ENCODE peak calls at places on chromosomes 2 and 18, in ten cellular contexts. One of them, this sample, is unnamed.

GRCh38 chr18:69874058-69874457 is 73.6 kb downstream of the CD226 start:
- DNase-seq in pons: no peak
- DNase-seq in NCI-H1105 treated with DMSO at 0.1 percent for 48 hours: no peak
- DNase-seq in ELR: peak
- DNase-seq in H54: no peak
- DNase-seq in hippocampal formation: no peak
- DNase-seq in HTR-8/SVneo: no peak
- DNase-seq in endothelial cell: no peak
- DNase-seq in adipocyte: no peak
- DNase-seq in M059J: peak
- DNase-seq in this sample: no peak

GRCh38 chr18:55833543-55833942 is 245.6 kb upstream of the TCF4 start:
- DNase-seq in pons: no peak
- DNase-seq in NCI-H1105 treated with DMSO at 0.1 percent for 48 hours: no peak
- DNase-seq in ELR: peak
- DNase-seq in H54: peak
- DNase-seq in hippocampal formation: no peak
- DNase-seq in HTR-8/SVneo: peak
- DNase-seq in endothelial cell: no peak
- DNase-seq in adipocyte: peak
- DNase-seq in M059J: peak
- DNase-seq in this sample: no peak

GRCh38 chr2:95346236-95346737 is 49.1 kb downstream of the KCNIP3 start:
- DNase-seq in pons: no peak
- DNase-seq in NCI-H1105 treated with DMSO at 0.1 percent for 48 hours: no peak
- DNase-seq in ELR: peak
- DNase-seq in H54: peak
- DNase-seq in hippocampal formation: no peak
- DNase-seq in HTR-8/SVneo: peak
- DNase-seq in endothelial cell: no peak
- DNase-seq in adipocyte: peak
- DNase-seq in M059J: peak
- DNase-seq in this sample: no peak

GRCh38 chr2:37143986-37144385 is 12.8 kb downstream of the EIF2AK2 start:
- DNase-seq in pons: no peak
- DNase-seq in NCI-H1105 treated with DMSO at 0.1 percent for 48 hours: no peak
- DNase-seq in ELR: peak
- DNase-seq in H54: no peak
- DNase-seq in hippocampal formation: no peak
- DNase-seq in HTR-8/SVneo: no peak
- DNase-seq in endothelial cell: no peak
- DNase-seq in adipocyte: peak
- DNase-seq in M059J: peak
- DNase-seq in this sample: no peak

GRCh38 chr2:15177103-15177502 is 384.0 kb downstream of the NBAS start:
- DNase-seq in pons: no peak
- DNase-seq in NCI-H1105 treated with DMSO at 0.1 percent for 48 hours: no peak
- DNase-seq in ELR: peak
- DNase-seq in H54: peak
- DNase-seq in hippocampal formation: no peak
- DNase-seq in HTR-8/SVneo: peak
- DNase-seq in endothelial cell: no peak
- DNase-seq in adipocyte: peak
- DNase-seq in M059J: peak
- DNase-seq in this sample: no peak

GRCh38 chr2:86003967-86004366 is 101.7 kb downstream of the POLR1A start:
- DNase-seq in pons: no peak
- DNase-seq in NCI-H1105 treated with DMSO at 0.1 percent for 48 hours: no peak
- DNase-seq in ELR: no peak
- DNase-seq in H54: no peak
- DNase-seq in hippocampal formation: no peak
- DNase-seq in HTR-8/SVneo: no peak
- DNase-seq in endothelial cell: no peak
- DNase-seq in adipocyte: no peak
- DNase-seq in M059J: no peak
- DNase-seq in this sample: no peak

GRCh38 chr2:175207741-175208438 is 26.4 kb upstream of the ATP5MC3 start:
- DNase-seq in pons: peak
- DNase-seq in NCI-H1105 treated with DMSO at 0.1 percent for 48 hours: peak
- DNase-seq in ELR: no peak
- DNase-seq in H54: no peak
- DNase-seq in hippocampal formation: no peak
- DNase-seq in HTR-8/SVneo: no peak
- DNase-seq in endothelial cell: no peak
- DNase-seq in adipocyte: no peak
- DNase-seq in M059J: no peak
- DNase-seq in this sample: peak

GRCh38 chr2:88600038-88600465 is 27.2 kb downstream of the EIF2AK3 start:
- DNase-seq in pons: peak
- DNase-seq in NCI-H1105 treated with DMSO at 0.1 percent for 48 hours: peak
- DNase-seq in ELR: peak
- DNase-seq in H54: peak
- DNase-seq in hippocampal formation: no peak
- DNase-seq in HTR-8/SVneo: peak
- DNase-seq in endothelial cell: peak
- DNase-seq in adipocyte: peak
- DNase-seq in M059J: peak
- DNase-seq in this sample: peak

GRCh38 chr2:191611614-191612013 is 66.3 kb upstream of the NABP1 start:
- DNase-seq in pons: peak
- DNase-seq in NCI-H1105 treated with DMSO at 0.1 percent for 48 hours: no peak
- DNase-seq in ELR: no peak
- DNase-seq in H54: no peak
- DNase-seq in hippocampal formation: peak
- DNase-seq in HTR-8/SVneo: no peak
- DNase-seq in endothelial cell: no peak
- DNase-seq in adipocyte: no peak
- DNase-seq in M059J: no peak
- DNase-seq in this sample: peak

This sample was measured in DMS79 treated with DMSO at 0.1 percent for 48 hours.